ENCODE peak calls at places on chromosomes 13 and 19, in nine cellular contexts. One of them, this sample, is unnamed. For H3K4me1 and H3K36me3, the result is how much of the 10 kb centered on the place peaks cover.

GRCh38 chr19:54178581-54179261 is 5.8 kb upstream of the TMC4 start:
- DNase-seq in lower lobe of right lung: no peak
- DNase-seq in CD8-positive, alpha-beta T cell: no peak
- DNase-seq in transverse colon: no peak
- DNase-seq in adrenal gland: no peak
- DNase-seq in RWPE2: no peak
- DNase-seq in uterus: no peak
- DNase-seq in CD4-positive, alpha-beta memory T cell: peak
- DNase-seq in GM23338: peak
- DNase-seq in this sample: no peak

GRCh38 chr19:14916848-14917247 is 24.4 kb upstream of the OR7C2 start:
- DNase-seq in lower lobe of right lung: no peak
- DNase-seq in CD8-positive, alpha-beta T cell: no peak
- DNase-seq in transverse colon: no peak
- DNase-seq in adrenal gland: no peak
- DNase-seq in RWPE2: no peak
- DNase-seq in uterus: no peak
- DNase-seq in CD4-positive, alpha-beta memory T cell: no peak
- DNase-seq in GM23338: peak
- DNase-seq in this sample: no peak

GRCh38 chr19:18107235-18108083 is 9.9 kb downstream of the MAST3 start:
- DNase-seq in lower lobe of right lung: peak
- DNase-seq in CD8-positive, alpha-beta T cell: no peak
- DNase-seq in transverse colon: no peak
- DNase-seq in adrenal gland: no peak
- DNase-seq in RWPE2: no peak
- DNase-seq in uterus: no peak
- DNase-seq in CD4-positive, alpha-beta memory T cell: no peak
- DNase-seq in GM23338: no peak
- DNase-seq in this sample: no peak

GRCh38 chr13:25300861-25301346 is 521 bp upstream of the NUP58 start:
- DNase-seq in lower lobe of right lung: peak
- DNase-seq in CD8-positive, alpha-beta T cell: peak
- DNase-seq in transverse colon: peak
- DNase-seq in adrenal gland: no peak
- DNase-seq in RWPE2: no peak
- DNase-seq in uterus: peak
- DNase-seq in CD4-positive, alpha-beta memory T cell: no peak
- DNase-seq in GM23338: peak
- DNase-seq in this sample: peak

GRCh38 chr19:46481947-46482346 is 10.6 kb upstream of the PNMA8A start:
- DNase-seq in lower lobe of right lung: no peak
- DNase-seq in CD8-positive, alpha-beta T cell: no peak
- DNase-seq in transverse colon: no peak
- DNase-seq in adrenal gland: no peak
- DNase-seq in RWPE2: no peak
- DNase-seq in uterus: peak
- DNase-seq in CD4-positive, alpha-beta memory T cell: no peak
- DNase-seq in GM23338: no peak
- DNase-seq in this sample: no peak

GRCh38 chr13:75691183-75691582 is 55.1 kb downstream of the LMO7 start:
- DNase-seq in lower lobe of right lung: no peak
- DNase-seq in CD8-positive, alpha-beta T cell: no peak
- DNase-seq in transverse colon: no peak
- DNase-seq in adrenal gland: no peak
- DNase-seq in RWPE2: no peak
- DNase-seq in uterus: no peak
- DNase-seq in CD4-positive, alpha-beta memory T cell: no peak
- DNase-seq in GM23338: no peak
- DNase-seq in this sample: no peak

GRCh38 chr19:10747271-10747670 is 29.4 kb downstream of the DNM2 start:
- DNase-seq in lower lobe of right lung: peak
- DNase-seq in CD8-positive, alpha-beta T cell: no peak
- DNase-seq in transverse colon: peak
- DNase-seq in adrenal gland: no peak
- DNase-seq in RWPE2: no peak
- DNase-seq in uterus: no peak
- DNase-seq in CD4-positive, alpha-beta memory T cell: no peak
- DNase-seq in GM23338: no peak
- DNase-seq in this sample: no peak

GRCh38 chr13:110819203-110820014 is 95.5 kb downstream of the ANKRD10 start:
- DNase-seq in lower lobe of right lung: peak
- DNase-seq in CD8-positive, alpha-beta T cell: peak
- DNase-seq in transverse colon: peak
- DNase-seq in adrenal gland: peak
- DNase-seq in RWPE2: no peak
- DNase-seq in uterus: peak
- DNase-seq in CD4-positive, alpha-beta memory T cell: peak
- DNase-seq in GM23338: peak
- DNase-seq in this sample: peak

GRCh38 chr19:29475469-29475868 is 50.3 kb upstream of the VSTM2B start:
- DNase-seq in lower lobe of right lung: no peak
- DNase-seq in CD8-positive, alpha-beta T cell: no peak
- DNase-seq in transverse colon: no peak
- DNase-seq in adrenal gland: no peak
- DNase-seq in RWPE2: no peak
- DNase-seq in uterus: no peak
- DNase-seq in CD4-positive, alpha-beta memory T cell: no peak
- DNase-seq in GM23338: no peak
- DNase-seq in this sample: no peak

GRCh38 chr13:34748078-34748477 is 194.0 kb upstream of the NBEA start:
- DNase-seq in lower lobe of right lung: peak
- DNase-seq in CD8-positive, alpha-beta T cell: no peak
- DNase-seq in transverse colon: peak
- DNase-seq in adrenal gland: peak
- DNase-seq in RWPE2: no peak
- DNase-seq in uterus: peak
- DNase-seq in CD4-positive, alpha-beta memory T cell: no peak
- DNase-seq in GM23338: no peak
- DNase-seq in this sample: no peak

GRCh38 chr13:77375554-77375953 is 48.7 kb upstream of the MYCBP2 start:
- DNase-seq in lower lobe of right lung: no peak
- DNase-seq in CD8-positive, alpha-beta T cell: no peak
- DNase-seq in transverse colon: no peak
- DNase-seq in adrenal gland: no peak
- DNase-seq in RWPE2: no peak
- DNase-seq in uterus: no peak
- DNase-seq in CD4-positive, alpha-beta memory T cell: no peak
- DNase-seq in GM23338: no peak
- DNase-seq in this sample: no peak

DNA sequence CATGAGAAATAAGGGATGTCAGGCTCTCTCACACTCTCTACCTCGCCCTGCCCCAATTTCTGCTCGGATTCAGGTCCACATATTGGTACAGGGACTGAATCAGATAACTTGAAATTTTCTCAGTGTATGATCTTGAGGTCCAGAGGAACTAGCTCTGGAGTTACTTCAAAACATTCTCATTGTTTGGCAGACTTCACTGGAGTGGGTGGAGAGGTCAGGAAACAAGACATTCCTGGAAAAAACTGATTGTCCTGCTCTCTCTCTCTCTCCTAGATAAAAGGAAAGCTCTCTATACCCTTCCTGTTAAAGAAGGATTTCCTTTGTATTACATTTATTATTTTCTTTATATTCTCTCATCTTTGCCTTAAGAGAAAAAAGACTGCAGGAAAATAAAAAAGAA is 428.2 kb upstream of the DACH1 start:
- DNase-seq in lower lobe of right lung: no peak
- DNase-seq in CD8-positive, alpha-beta T cell: no peak
- DNase-seq in transverse colon: no peak
- DNase-seq in adrenal gland: no peak
- DNase-seq in RWPE2: no peak
- DNase-seq in uterus: no peak
- DNase-seq in CD4-positive, alpha-beta memory T cell: no peak
- DNase-seq in GM23338: no peak
- DNase-seq in this sample: no peak
- H3K4me1 ChIP-seq in lower lobe of right lung: under half
- H3K4me1 ChIP-seq in CD8-positive, alpha-beta T cell: under half
- H3K4me1 ChIP-seq in transverse colon: under half
- H3K4me1 ChIP-seq in adrenal gland: under half
- H3K4me1 ChIP-seq in RWPE2: under half
- H3K4me1 ChIP-seq in uterus: under half
- H3K4me1 ChIP-seq in CD4-positive, alpha-beta memory T cell: under half
- H3K4me1 ChIP-seq in GM23338: under half
- H3K4me1 ChIP-seq in this sample: under half

GRCh38 chr19:53034054-53034453 is 10.5 kb upstream of the ERVV-2 start:
- DNase-seq in lower lobe of right lung: no peak
- DNase-seq in CD8-positive, alpha-beta T cell: no peak
- DNase-seq in transverse colon: no peak
- DNase-seq in adrenal gland: no peak
- DNase-seq in RWPE2: no peak
- DNase-seq in uterus: no peak
- DNase-seq in CD4-positive, alpha-beta memory T cell: no peak
- DNase-seq in GM23338: no peak
- DNase-seq in this sample: no peak
- H3K36me3 ChIP-seq in lower lobe of right lung: under half
- H3K36me3 ChIP-seq in CD8-positive, alpha-beta T cell: under half
- H3K36me3 ChIP-seq in transverse colon: under half
- H3K36me3 ChIP-seq in adrenal gland: under half
- H3K36me3 ChIP-seq in RWPE2: under half
- H3K36me3 ChIP-seq in uterus: under half
- H3K36me3 ChIP-seq in CD4-positive, alpha-beta memory T cell: under half
- H3K36me3 ChIP-seq in GM23338: under half
- H3K36me3 ChIP-seq in this sample: under half

GRCh38 chr19:45146716-45147337 is 14.0 kb downstream of the NKPD1 start:
- DNase-seq in lower lobe of right lung: no peak
- DNase-seq in CD8-positive, alpha-beta T cell: no peak
- DNase-seq in transverse colon: no peak
- DNase-seq in adrenal gland: no peak
- DNase-seq in RWPE2: no peak
- DNase-seq in uterus: no peak
- DNase-seq in CD4-positive, alpha-beta memory T cell: no peak
- DNase-seq in GM23338: no peak
- DNase-seq in this sample: no peak

GRCh38 chr19:45150180-45150579 is 10.6 kb downstream of the NKPD1 start:
- DNase-seq in lower lobe of right lung: no peak
- DNase-seq in CD8-positive, alpha-beta T cell: no peak
- DNase-seq in transverse colon: no peak
- DNase-seq in adrenal gland: no peak
- DNase-seq in RWPE2: no peak
- DNase-seq in uterus: no peak
- DNase-seq in CD4-positive, alpha-beta memory T cell: no peak
- DNase-seq in GM23338: no peak
- DNase-seq in this sample: no peak

GRCh38 chr19:45147835-45148676 is 12.7 kb downstream of the NKPD1 start:
- DNase-seq in lower lobe of right lung: no peak
- DNase-seq in CD8-positive, alpha-beta T cell: no peak
- DNase-seq in transverse colon: no peak
- DNase-seq in adrenal gland: no peak
- DNase-seq in RWPE2: no peak
- DNase-seq in uterus: no peak
- DNase-seq in CD4-positive, alpha-beta memory T cell: no peak
- DNase-seq in GM23338: peak
- DNase-seq in this sample: no peak

GRCh38 chr19:45150731-45151725 is 9.8 kb downstream of the NKPD1 start:
- DNase-seq in lower lobe of right lung: no peak
- DNase-seq in CD8-positive, alpha-beta T cell: no peak
- DNase-seq in transverse colon: no peak
- DNase-seq in adrenal gland: no peak
- DNase-seq in RWPE2: no peak
- DNase-seq in uterus: no peak
- DNase-seq in CD4-positive, alpha-beta memory T cell: no peak
- DNase-seq in GM23338: no peak
- DNase-seq in this sample: no peak

GRCh38 chr19:45149129-45149528 is 11.7 kb downstream of the NKPD1 start:
- DNase-seq in lower lobe of right lung: no peak
- DNase-seq in CD8-positive, alpha-beta T cell: no peak
- DNase-seq in transverse colon: no peak
- DNase-seq in adrenal gland: no peak
- DNase-seq in RWPE2: no peak
- DNase-seq in uterus: no peak
- DNase-seq in CD4-positive, alpha-beta memory T cell: no peak
- DNase-seq in GM23338: no peak
- DNase-seq in this sample: no peak
- H3K4me1 ChIP-seq in lower lobe of right lung: under half
- H3K4me1 ChIP-seq in CD8-positive, alpha-beta T cell: under half
- H3K4me1 ChIP-seq in transverse colon: under half
- H3K4me1 ChIP-seq in adrenal gland: under half
- H3K4me1 ChIP-seq in RWPE2: under half
- H3K4me1 ChIP-seq in uterus: under half
- H3K4me1 ChIP-seq in CD4-positive, alpha-beta memory T cell: under half
- H3K4me1 ChIP-seq in GM23338: under half
- H3K4me1 ChIP-seq in this sample: under half

GRCh38 chr19:41426952-41427646 is at the start of gene B3GNT8:
- DNase-seq in lower lobe of right lung: peak
- DNase-seq in CD8-positive, alpha-beta T cell: peak
- DNase-seq in transverse colon: peak
- DNase-seq in adrenal gland: peak
- DNase-seq in RWPE2: peak
- DNase-seq in uterus: peak
- DNase-seq in CD4-positive, alpha-beta memory T cell: peak
- DNase-seq in GM23338: peak
- DNase-seq in this sample: peak
- H3K36me3 ChIP-seq in lower lobe of right lung: half or more
- H3K36me3 ChIP-seq in CD8-positive, alpha-beta T cell: under half
- H3K36me3 ChIP-seq in transverse colon: under half
- H3K36me3 ChIP-seq in adrenal gland: under half
- H3K36me3 ChIP-seq in RWPE2: under half
- H3K36me3 ChIP-seq in uterus: under half
- H3K36me3 ChIP-seq in CD4-positive, alpha-beta memory T cell: under half
- H3K36me3 ChIP-seq in GM23338: under half
- H3K36me3 ChIP-seq in this sample: under half